ENCODE peak calls at places on chromosomes 5 and 9, in six cellular contexts. One of them, this sample, is unnamed.

GRCh38 chr5:69187342-69187741 is 2.0 kb upstream of the CENPH start:
- DNase-seq in cardiac muscle cell: no peak
- DNase-seq in SW 1271: no peak
- DNase-seq in NCI-H1105: no peak
- DNase-seq in progenitor cell of endocrine pancreas: no peak
- DNase-seq in uterus: no peak
- DNase-seq in this sample: no peak

GRCh38 chr9:7560669-7561305 is 238.8 kb downstream of the DMAC1 start:
- DNase-seq in cardiac muscle cell: no peak
- DNase-seq in SW 1271: no peak
- DNase-seq in NCI-H1105: no peak
- DNase-seq in progenitor cell of endocrine pancreas: no peak
- DNase-seq in uterus: no peak
- DNase-seq in this sample: no peak

GRCh38 chr9:21334969-21335632 is at the start of gene KLHL9:
- DNase-seq in cardiac muscle cell: peak
- DNase-seq in SW 1271: peak
- DNase-seq in NCI-H1105: peak
- DNase-seq in progenitor cell of endocrine pancreas: peak
- DNase-seq in uterus: peak
- DNase-seq in this sample: peak

GRCh38 chr5:144004146-144004545 is 166.3 kb downstream of the YIPF5 start:
- DNase-seq in cardiac muscle cell: no peak
- DNase-seq in SW 1271: no peak
- DNase-seq in NCI-H1105: no peak
- DNase-seq in progenitor cell of endocrine pancreas: no peak
- DNase-seq in uterus: no peak
- DNase-seq in this sample: no peak

GRCh38 chr9:14692918-14693861 is at the start of gene ZDHHC21:
- DNase-seq in cardiac muscle cell: peak
- DNase-seq in SW 1271: no peak
- DNase-seq in NCI-H1105: peak
- DNase-seq in progenitor cell of endocrine pancreas: peak
- DNase-seq in uterus: peak
- DNase-seq in this sample: peak

GRCh38 chr5:141976176-141976575 is 7.3 kb downstream of the RNF14 start:
- DNase-seq in cardiac muscle cell: no peak
- DNase-seq in SW 1271: no peak
- DNase-seq in NCI-H1105: no peak
- DNase-seq in progenitor cell of endocrine pancreas: no peak
- DNase-seq in uterus: no peak
- DNase-seq in this sample: no peak

GRCh38 chr5:150521939-150522503 is 14.1 kb downstream of the NDST1 start:
- DNase-seq in cardiac muscle cell: no peak
- DNase-seq in SW 1271: no peak
- DNase-seq in NCI-H1105: no peak
- DNase-seq in progenitor cell of endocrine pancreas: no peak
- DNase-seq in uterus: no peak
- DNase-seq in this sample: no peak

GRCh38 chr5:148913985-148914421 is 87.6 kb downstream of the ADRB2 start:
- DNase-seq in cardiac muscle cell: peak
- DNase-seq in SW 1271: peak
- DNase-seq in NCI-H1105: no peak
- DNase-seq in progenitor cell of endocrine pancreas: no peak
- DNase-seq in uterus: no peak
- DNase-seq in this sample: no peak

GRCh38 chr5:172731286-172732073 is 39.5 kb downstream of the DUSP1 start:
- DNase-seq in cardiac muscle cell: no peak
- DNase-seq in SW 1271: no peak
- DNase-seq in NCI-H1105: no peak
- DNase-seq in progenitor cell of endocrine pancreas: no peak
- DNase-seq in uterus: no peak
- DNase-seq in this sample: peak

GRCh38 chr5:43357797-43358196 is 44.6 kb upstream of the HMGCS1 start:
- DNase-seq in cardiac muscle cell: peak
- DNase-seq in SW 1271: no peak
- DNase-seq in NCI-H1105: no peak
- DNase-seq in progenitor cell of endocrine pancreas: no peak
- DNase-seq in uterus: no peak
- DNase-seq in this sample: no peak

GRCh38 chr5:30156156-30156555 is 1037.3 kb upstream of the CDH6 start:
- DNase-seq in cardiac muscle cell: no peak
- DNase-seq in SW 1271: no peak
- DNase-seq in NCI-H1105: no peak
- DNase-seq in progenitor cell of endocrine pancreas: no peak
- DNase-seq in uterus: no peak
- DNase-seq in this sample: no peak

GRCh38 chr9:113290052-113290607 is 13.0 kb downstream of the RNF183 start:
- DNase-seq in cardiac muscle cell: no peak
- DNase-seq in SW 1271: no peak
- DNase-seq in NCI-H1105: no peak
- DNase-seq in progenitor cell of endocrine pancreas: no peak
- DNase-seq in uterus: no peak
- DNase-seq in this sample: no peak

GRCh38 chr5:14809369-14810144 is 62.0 kb downstream of the ANKH start:
- DNase-seq in cardiac muscle cell: no peak
- DNase-seq in SW 1271: peak
- DNase-seq in NCI-H1105: no peak
- DNase-seq in progenitor cell of endocrine pancreas: no peak
- DNase-seq in uterus: no peak
- DNase-seq in this sample: no peak

GRCh38 chr5:132748522-132749000 is 1.3 kb downstream of the CCNI2 start:
- DNase-seq in cardiac muscle cell: no peak
- DNase-seq in SW 1271: no peak
- DNase-seq in NCI-H1105: no peak
- DNase-seq in progenitor cell of endocrine pancreas: no peak
- DNase-seq in uterus: no peak
- DNase-seq in this sample: no peak

GRCh38 chr5:417765-418559 is 25.0 kb upstream of the EXOC3 start:
- DNase-seq in cardiac muscle cell: no peak
- DNase-seq in SW 1271: no peak
- DNase-seq in NCI-H1105: no peak
- DNase-seq in progenitor cell of endocrine pancreas: no peak
- DNase-seq in uterus: no peak
- DNase-seq in this sample: no peak

GRCh38 chr9:133643362-133643755 is 7.2 kb downstream of the DBH start:
- DNase-seq in cardiac muscle cell: no peak
- DNase-seq in SW 1271: no peak
- DNase-seq in NCI-H1105: no peak
- DNase-seq in progenitor cell of endocrine pancreas: no peak
- DNase-seq in uterus: no peak
- DNase-seq in this sample: no peak

GRCh38 chr5:84227221-84227620 is 157.5 kb downstream of the EDIL3 start:
- DNase-seq in cardiac muscle cell: no peak
- DNase-seq in SW 1271: no peak
- DNase-seq in NCI-H1105: no peak
- DNase-seq in progenitor cell of endocrine pancreas: no peak
- DNase-seq in uterus: no peak
- DNase-seq in this sample: no peak

GRCh38 chr5:166338801-166339200 is 1952.6 kb upstream of the WWC1 start:
- DNase-seq in cardiac muscle cell: no peak
- DNase-seq in SW 1271: no peak
- DNase-seq in NCI-H1105: no peak
- DNase-seq in progenitor cell of endocrine pancreas: no peak
- DNase-seq in uterus: no peak
- DNase-seq in this sample: no peak

GRCh38 chr9:26170224-26170623 is 492.0 kb upstream of the TUSC1 start:
- DNase-seq in cardiac muscle cell: no peak
- DNase-seq in SW 1271: no peak
- DNase-seq in NCI-H1105: no peak
- DNase-seq in progenitor cell of endocrine pancreas: no peak
- DNase-seq in uterus: no peak
- DNase-seq in this sample: no peak

GRCh38 chr5:4212071-4212739 is 616.6 kb downstream of the IRX1 start:
- DNase-seq in cardiac muscle cell: no peak
- DNase-seq in SW 1271: no peak
- DNase-seq in NCI-H1105: no peak
- DNase-seq in progenitor cell of endocrine pancreas: no peak
- DNase-seq in uterus: no peak
- DNase-seq in this sample: no peak

This sample was measured in T47D.